ENCODE peak calls at places on chromosomes 3 and 15, in six cellular contexts. Y, C, V, L, I and Q are unnamed samples.
A peak's percentile ranks its signal among the peaks of the same experiment; 100 is the strongest.

GRCh38 chr3:189269356-189269755 is 97.6 kb downstream of the TPRG1 start:
- DNase-seq in Y (peak; percentile 33), C (no peak), V (no peak), L (no peak), I (no peak), Q (no peak)

GRCh38 chr3:113769551-113769950 is 22.7 kb downstream of the ATP6V1A start:
- DNase-seq in Y (peak; percentile 22), C (no peak), V (no peak), L (peak; percentile 70), I (no peak), Q (no peak)

GRCh38 chr3:149340310-149340933 is 7.0 kb upstream of the TM4SF18 start:
- DNase-seq in Y (no peak), C (no peak), V (no peak), L (peak; percentile 74), I (no peak), Q (no peak)

GRCh38 chr3:146540236-146540635 is 4.2 kb downstream of the PLSCR1 start:
- DNase-seq in Y (no peak), C (no peak), V (no peak), L (no peak), I (no peak), Q (no peak)

GRCh38 chr3:42007785-42008184 is 45.9 kb upstream of the ULK4 start:
- DNase-seq in Y (no peak), C (no peak), V (no peak), L (no peak), I (no peak), Q (no peak)

GRCh38 chr3:56453027-56453426 is 15.2 kb downstream of the ERC2 start:
- DNase-seq in Y (peak; percentile 16), C (no peak), V (no peak), L (no peak), I (no peak), Q (no peak)

GRCh38 chr15:82999905-83000671 is 11.4 kb downstream of the C15orf40 start:
- DNase-seq in Y (peak; percentile 79), C (no peak), V (no peak), L (peak; percentile 69), I (peak; percentile 51), Q (peak; percentile 37)

GRCh38 chr3:178195824-178196223 is 340.4 kb upstream of the KCNMB2 start:
- DNase-seq in Y (no peak), C (no peak), V (no peak), L (peak; percentile 62), I (no peak), Q (no peak)

GRCh38 chr3:28050895-28051294 is 190.5 kb upstream of the CMC1 start:
- DNase-seq in Y (peak; percentile 4), C (no peak), V (no peak), L (peak; percentile 5), I (peak; percentile 53), Q (no peak)

DNA sequence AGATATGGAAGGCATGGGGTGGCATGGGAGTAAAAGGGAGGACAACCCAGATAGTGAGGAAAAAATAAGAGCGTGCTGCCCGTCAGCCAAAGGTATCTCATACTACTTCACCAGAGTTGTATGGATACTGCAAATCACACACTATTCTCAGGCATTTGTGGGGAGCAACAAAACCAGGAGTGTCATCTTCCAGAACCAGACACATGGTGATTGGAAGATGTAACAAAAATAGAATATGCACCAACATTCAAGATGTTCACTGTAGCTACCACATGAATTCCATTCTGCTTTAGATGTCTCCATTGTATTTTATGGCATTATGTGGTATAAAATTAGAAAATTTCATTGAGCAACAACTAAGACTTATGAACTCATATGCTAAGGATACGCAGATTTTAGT is 34.9 kb downstream of the CD47 start:
- DNase-seq in Y (no peak), C (no peak), V (no peak), L (no peak), I (no peak), Q (no peak)
- H3K36me3 ChIP-seq in Y (no peaks in the 10 kb centered on the region), C (peaks cover 30% of the 10 kb centered on the region), V (peaks cover 23% of the 10 kb centered on the region), L (peaks cover 23% of the 10 kb centered on the region), I (peaks cover 3% of the 10 kb centered on the region), Q (no peaks in the 10 kb centered on the region)

GRCh38 chr3:37491776-37492175 is 317.4 kb upstream of the LRRFIP2 start:
- DNase-seq in Y (no peak), C (no peak), V (no peak), L (no peak), I (no peak), Q (no peak)

GRCh38 chr3:37493485-37494080 is 319.2 kb upstream of the LRRFIP2 start:
- DNase-seq in Y (no peak), C (no peak), V (no peak), L (no peak), I (no peak), Q (no peak)

GRCh38 chr3:37491343-37491742 is 317.0 kb upstream of the LRRFIP2 start:
- DNase-seq in Y (no peak), C (no peak), V (no peak), L (no peak), I (no peak), Q (no peak)

GRCh38 chr3:37492977-37493471 is 318.6 kb upstream of the LRRFIP2 start:
- DNase-seq in Y (peak; percentile 80), C (no peak), V (no peak), L (no peak), I (no peak), Q (peak; percentile 73)

GRCh38 chr3:37492468-37492867 is 318.1 kb upstream of the LRRFIP2 start:
- DNase-seq in Y (no peak), C (no peak), V (no peak), L (no peak), I (no peak), Q (no peak)
- H3K27ac ChIP-seq in Y (no peak overlapping the region), C (peak overlapping the region; percentile 81), V (peak overlapping the region; percentile 55), L (no peak overlapping the region), I (no peak overlapping the region), Q (no peak overlapping the region)

DNA sequence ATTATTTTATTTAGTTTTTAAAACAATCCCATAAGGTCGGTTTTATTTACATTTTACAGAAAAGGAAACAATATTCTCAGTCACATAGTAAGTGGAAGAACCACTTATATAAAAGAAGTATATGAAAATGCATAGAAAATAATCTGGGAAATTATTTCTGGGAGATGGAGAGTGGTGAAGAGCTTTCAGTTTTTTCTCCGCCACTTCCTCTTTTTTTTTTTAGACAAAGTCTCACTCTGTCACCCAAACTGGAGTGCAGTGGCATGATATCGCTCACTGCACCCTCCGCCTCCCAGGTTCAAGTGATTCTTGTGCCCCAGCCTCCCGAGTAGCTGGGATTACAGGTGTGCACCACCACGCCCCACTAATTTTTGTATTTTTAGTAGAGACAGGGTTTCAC is 21.2 kb downstream of the RAD51 start:
- DNase-seq in Y (no peak), C (no peak), V (no peak), L (no peak), I (no peak), Q (no peak)
- H3K36me3 ChIP-seq in Y (peaks cover 69% of the 10 kb centered on the region), C (no peaks in the 10 kb centered on the region), V (no peaks in the 10 kb centered on the region), L (peaks cover 1% of the 10 kb centered on the region), I (peaks cover 6% of the 10 kb centered on the region), Q (peaks cover 40% of the 10 kb centered on the region)

DNA sequence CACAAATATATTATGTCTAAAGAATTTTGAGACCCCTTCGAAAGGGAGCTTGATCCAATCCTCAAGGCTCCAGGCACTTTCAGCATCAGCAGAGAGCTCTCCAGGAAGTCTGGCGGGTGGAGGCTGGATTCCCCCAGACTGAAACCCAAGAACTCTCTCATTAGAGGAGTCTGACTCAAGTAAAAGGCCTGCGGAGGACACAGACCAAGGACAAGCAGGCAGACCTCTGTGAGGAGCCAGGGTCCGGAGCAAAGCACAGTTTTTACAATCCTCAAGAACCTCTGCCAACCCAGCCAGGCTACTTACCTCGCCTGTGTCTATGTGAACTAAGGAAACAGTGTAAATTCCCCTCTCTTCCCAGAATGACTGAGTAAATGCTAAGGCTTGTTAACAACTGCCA is 86.2 kb downstream of the FBN1 start:
- DNase-seq in Y (peak; percentile 23), C (peak; percentile 67), V (peak; percentile 68), L (peak; percentile 87), I (no peak), Q (no peak)
- H3K27ac ChIP-seq in Y (no peak overlapping the region), C (peak overlapping the region; percentile 51), V (peak overlapping the region; percentile 54), L (peak overlapping the region; percentile 49), I (no peak overlapping the region), Q (no peak overlapping the region)

GRCh38 chr15:58627706-58628105 is 121.8 kb downstream of the ADAM10 start:
- DNase-seq in Y (no peak), C (no peak), V (no peak), L (no peak), I (no peak), Q (no peak)

GRCh38 chr15:58628206-58629057 is 121.1 kb downstream of the ADAM10 start:
- DNase-seq in Y (no peak), C (no peak), V (no peak), L (no peak), I (no peak), Q (no peak)

GRCh38 chr15:58627046-58627445 is 122.5 kb downstream of the ADAM10 start:
- DNase-seq in Y (no peak), C (no peak), V (no peak), L (no peak), I (no peak), Q (no peak)

GRCh38 chr15:58631319-58631718 is 118.2 kb downstream of the ADAM10 start:
- DNase-seq in Y (no peak), C (no peak), V (no peak), L (no peak), I (no peak), Q (no peak)

GRCh38 chr15:58629625-58630024 is 119.9 kb downstream of the ADAM10 start:
- DNase-seq in Y (no peak), C (no peak), V (no peak), L (no peak), I (no peak), Q (no peak)
- H3K36me3 ChIP-seq in Y (peaks cover 20% of the 10 kb centered on the region), C (peaks cover 9% of the 10 kb centered on the region), V (no peaks in the 10 kb centered on the region), L (peaks cover 13% of the 10 kb centered on the region), I (peaks cover 3% of the 10 kb centered on the region), Q (peaks cover 13% of the 10 kb centered on the region)

GRCh38 chr15:92937880-92938279 is 37.8 kb downstream of the CHD2 start:
- DNase-seq in Y (no peak), C (no peak), V (no peak), L (no peak), I (no peak), Q (no peak)
- H3K27ac ChIP-seq in Y (peak overlapping the region; percentile 8), C (no peak overlapping the region), V (no peak overlapping the region), L (no peak overlapping the region), I (no peak overlapping the region), Q (no peak overlapping the region)